ENCODE peak calls at places on chromosomes 12 and 14, in ten cellular contexts. L is NCI-H2171; B is Right ventricle myocardium superior; J is iris pigment epithelial cell; G is midbrain; F is activated CD8-positive, alpha-beta memory T cell treated with anti-CD3 and anti-CD28 coated beads for 24 hours; Q is omental fat pad; C is naive thymus-derived CD4-positive, alpha-beta T cell; H is mucosa of gallbladder; E is retina. V is an unnamed sample.

GRCh38 chr14:81315344-81315743 is 84.8 kb downstream of the STON2 start:
- DNase-seq in L (peak), B (no peak), J (no peak), G (no peak), F (no peak), Q (no peak), C (no peak), H (no peak), E (peak), V (no peak)

GRCh38 chr12:117063162-117063911 is 35.9 kb downstream of the TESC start:
- DNase-seq in L (no peak), B (peak), J (no peak), G (peak), F (peak), Q (no peak), C (no peak), H (peak), E (no peak), V (no peak)

GRCh38 chr12:33828326-33828725 is 194.0 kb upstream of the ALG10 start:
- DNase-seq in L (no peak), B (no peak), J (no peak), G (no peak), F (no peak), Q (no peak), C (no peak), H (no peak), E (no peak), V (no peak)

GRCh38 chr12:27608890-27609289 is 84.9 kb downstream of the PPFIBP1 start:
- DNase-seq in L (no peak), B (no peak), J (no peak), G (no peak), F (no peak), Q (no peak), C (no peak), H (no peak), E (no peak), V (no peak)

GRCh38 chr12:52207895-52208294 is 16.1 kb upstream of the KRT80 start:
- DNase-seq in L (peak), B (peak), J (no peak), G (no peak), F (no peak), Q (peak), C (no peak), H (peak), E (no peak), V (peak)

GRCh38 chr12:13103391-13104033 is at the start of gene GSG1:
- DNase-seq in L (no peak), B (no peak), J (no peak), G (no peak), F (no peak), Q (no peak), C (no peak), H (no peak), E (no peak), V (no peak)

GRCh38 chr14:91919814-91920213 is 27.7 kb downstream of the FBLN5 start:
- DNase-seq in L (no peak), B (peak), J (peak), G (no peak), F (no peak), Q (no peak), C (no peak), H (peak), E (no peak), V (no peak)

GRCh38 chr12:117521327-117521726 is 159.9 kb upstream of the NOS1 start:
- DNase-seq in L (no peak), B (no peak), J (no peak), G (no peak), F (no peak), Q (no peak), C (no peak), H (no peak), E (no peak), V (no peak)

GRCh38 chr12:227286-227915 is 13.4 kb upstream of the SLC6A12 start:
- DNase-seq in L (no peak), B (no peak), J (no peak), G (no peak), F (peak), Q (no peak), C (no peak), H (no peak), E (no peak), V (no peak)

GRCh38 chr12:117114784-117115183 is 15.6 kb upstream of the TESC start:
- DNase-seq in L (peak), B (peak), J (no peak), G (no peak), F (no peak), Q (no peak), C (no peak), H (no peak), E (no peak), V (no peak)